ENCODE peak calls at places on chromosomes 1 and 21, in seven cellular contexts. J is NCI-H510A treated with DMSO at 0.1 percent for 48 hours, W is ACHN, R is bronchial epithelial cell, Q is right atrium auricular region, X is posterior cingulate gyrus, C is ELF-1. P is an unnamed sample.

GRCh38 chr1:108657701-108658100 is 3.2 kb downstream of the HENMT1 start:
- DNase-seq in J (no peak), W (no peak), R (no peak), Q (no peak), X (no peak), C (no peak), P (no peak)

GRCh38 chr1:208058212-208059155 is 147.6 kb upstream of the CD34 start:
- DNase-seq in J (no peak), W (no peak), R (no peak), Q (no peak), X (no peak), C (no peak), P (no peak)

GRCh38 chr1:12075195-12076114 is 12.4 kb downstream of the TNFRSF8 start:
- DNase-seq in J (no peak), W (no peak), R (no peak), Q (no peak), X (no peak), C (peak), P (no peak)

GRCh38 chr1:82227696-82228095 is 427.0 kb downstream of the ADGRL2 start:
- DNase-seq in J (no peak), W (no peak), R (peak), Q (no peak), X (no peak), C (no peak), P (no peak)

GRCh38 chr1:42529724-42530161 is 66.7 kb downstream of the CCDC30 start:
- DNase-seq in J (no peak), W (peak), R (peak), Q (no peak), X (no peak), C (no peak), P (no peak)

GRCh38 chr1:21622466-21623315 is 46.5 kb downstream of the RAP1GAP start:
- DNase-seq in J (no peak), W (peak), R (no peak), Q (no peak), X (no peak), C (no peak), P (no peak)

GRCh38 chr1:172154571-172154970 is 265.9 kb upstream of the C1orf105 start:
- DNase-seq in J (no peak), W (peak), R (peak), Q (no peak), X (no peak), C (no peak), P (no peak)

GRCh38 chr1:154418062-154418897 is 13.1 kb downstream of the IL6R start:
- DNase-seq in J (peak), W (no peak), R (peak), Q (no peak), X (no peak), C (no peak), P (peak)

GRCh38 chr1:198966519-198966918 is 327.7 kb downstream of the PTPRC start:
- DNase-seq in J (no peak), W (no peak), R (no peak), Q (no peak), X (no peak), C (no peak), P (no peak)

GRCh38 chr1:100443739-100444571 is 91.6 kb downstream of the CDC14A start:
- DNase-seq in J (no peak), W (no peak), R (no peak), Q (no peak), X (no peak), C (peak), P (no peak)

GRCh38 chr21:25638634-25639166 is 358 bp upstream of the JAM2 start:
- DNase-seq in J (no peak), W (no peak), R (no peak), Q (no peak), X (no peak), C (no peak), P (no peak)

GRCh38 chr1:155504207-155504606 is 58.4 kb downstream of the ASH1L start:
- DNase-seq in J (peak), W (peak), R (peak), Q (no peak), X (no peak), C (no peak), P (no peak)

GRCh38 chr1:24714859-24715520 is 30.3 kb upstream of the CLIC4 start:
- DNase-seq in J (no peak), W (no peak), R (no peak), Q (no peak), X (peak), C (no peak), P (no peak)

GRCh38 chr1:219347843-219348475 is 174.3 kb downstream of the LYPLAL1 start:
- DNase-seq in J (no peak), W (no peak), R (no peak), Q (peak), X (no peak), C (no peak), P (no peak)

GRCh38 chr1:93288558-93288957 is 57.1 kb upstream of the DR1 start:
- DNase-seq in J (no peak), W (no peak), R (peak), Q (no peak), X (no peak), C (no peak), P (no peak)

GRCh38 chr1:27571439-27572018 is 32.4 kb downstream of the AHDC1 start:
- DNase-seq in J (no peak), W (no peak), R (no peak), Q (no peak), X (no peak), C (peak), P (no peak)

GRCh38 chr1:44775930-44776748 is 799 bp downstream of the RPS8 start:
- DNase-seq in J (no peak), W (no peak), R (no peak), Q (no peak), X (no peak), C (peak), P (no peak)

GRCh38 chr1:5053744-5054143 is 399.3 kb downstream of the AJAP1 start:
- DNase-seq in J (no peak), W (no peak), R (no peak), Q (no peak), X (no peak), C (peak), P (no peak)

GRCh38 chr1:107467811-107468210 is 327.0 kb downstream of the NTNG1 start:
- DNase-seq in J (no peak), W (no peak), R (no peak), Q (no peak), X (no peak), C (no peak), P (no peak)

GRCh38 chr1:31587720-31588423 is 11.6 kb downstream of the TINAGL1 start:
- DNase-seq in J (peak), W (peak), R (peak), Q (peak), X (no peak), C (peak), P (no peak)

GRCh38 chr1:200226268-200226968 is 183.4 kb downstream of the ZNF281 start:
- DNase-seq in J (peak), W (no peak), R (no peak), Q (no peak), X (no peak), C (peak), P (no peak)

GRCh38 chr1:153880962-153881361 is 41.8 kb downstream of the GATAD2B start:
- DNase-seq in J (peak), W (no peak), R (peak), Q (peak), X (peak), C (no peak), P (peak)

GRCh38 chr1:200921571-200922110 is 26.9 kb downstream of the INAVA start:
- DNase-seq in J (no peak), W (no peak), R (no peak), Q (no peak), X (no peak), C (no peak), P (no peak)

GRCh38 chr1:48776400-48777218 is at the start of gene BEND5:
- DNase-seq in J (peak), W (peak), R (no peak), Q (no peak), X (peak), C (peak), P (no peak)

GRCh38 chr1:31689821-31690220 is 14.0 kb downstream of the COL16A1 start:
- DNase-seq in J (no peak), W (peak), R (peak), Q (no peak), X (no peak), C (no peak), P (peak)

GRCh38 chr1:151235235-151235634 is 19.3 kb upstream of the PSMD4 start:
- DNase-seq in J (no peak), W (no peak), R (no peak), Q (no peak), X (no peak), C (no peak), P (no peak)

GRCh38 chr1:178341218-178341956 is 155.4 kb downstream of the CLEC20A start:
- DNase-seq in J (no peak), W (peak), R (peak), Q (peak), X (no peak), C (peak), P (peak)

GRCh38 chr1:213250041-213250440 is 199.0 kb downstream of the RPS6KC1 start:
- DNase-seq in J (peak), W (no peak), R (no peak), Q (no peak), X (no peak), C (no peak), P (no peak)

GRCh38 chr1:76291737-76292136 is 217.2 kb downstream of the ST6GALNAC3 start:
- DNase-seq in J (no peak), W (no peak), R (no peak), Q (no peak), X (no peak), C (no peak), P (no peak)

GRCh38 chr1:119674835-119675289 is 26.8 kb upstream of the ZNF697 start:
- DNase-seq in J (peak), W (peak), R (peak), Q (no peak), X (no peak), C (peak), P (peak)

GRCh38 chr1:34871443-34872132 is 12.0 kb upstream of the SMIM12 start:
- DNase-seq in J (no peak), W (no peak), R (no peak), Q (no peak), X (no peak), C (no peak), P (no peak)

GRCh38 chr21:33308586-33309490 is 15.9 kb upstream of the IFNAR1 start:
- DNase-seq in J (peak), W (no peak), R (no peak), Q (peak), X (no peak), C (no peak), P (no peak)

GRCh38 chr1:231335663-231336602 is 1.7 kb downstream of the EXOC8 start:
- DNase-seq in J (no peak), W (no peak), R (no peak), Q (no peak), X (no peak), C (peak), P (no peak)

GRCh38 chr1:25487628-25488027 is 55.8 kb upstream of the LDLRAP1 start:
- DNase-seq in J (no peak), W (no peak), R (no peak), Q (no peak), X (no peak), C (no peak), P (no peak)